ENCODE peak calls at places on chromosomes 11 and 22, in six cellular contexts. P, L, C, F, Q and O are unnamed samples.

GRCh38 chr11:101407324-101407723 is 176.5 kb downstream of the TRPC6 start:
- DNase-seq in P (no peak), L (no peak), C (no peak), F (no peak), Q (no peak), O (no peak)

GRCh38 chr22:30945653-30946052 is 22.9 kb downstream of the MORC2 start:
- DNase-seq in P (no peak), L (no peak), C (no peak), F (no peak), Q (no peak), O (no peak)

GRCh38 chr11:123080023-123080422 is 18.1 kb upstream of the HSPA8 start:
- DNase-seq in P (no peak), L (no peak), C (no peak), F (no peak), Q (no peak), O (no peak)

GRCh38 chr22:30312053-30312452 is 14.7 kb downstream of the TBC1D10A start:
- DNase-seq in P (peak; percentile 51), L (no peak), C (no peak), F (no peak), Q (peak; percentile 74), O (no peak)

GRCh38 chr11:64568041-64568571 is 22.9 kb upstream of the SLC22A12 start:
- DNase-seq in P (no peak), L (no peak), C (no peak), F (peak; percentile 49), Q (no peak), O (no peak)

GRCh38 chr22:35630387-35630793 is 13.3 kb upstream of the MB start:
- DNase-seq in P (peak; percentile 38), L (no peak), C (peak; percentile 66), F (no peak), Q (no peak), O (no peak)

GRCh38 chr22:22848364-22848866 is 39.2 kb upstream of the IGLL5 start:
- DNase-seq in P (peak; percentile 56), L (peak; percentile 74), C (peak; percentile 38), F (no peak), Q (peak; percentile 66), O (no peak)

GRCh38 chr11:129258205-129258604 is 66.1 kb upstream of the ARHGAP32 start:
- DNase-seq in P (no peak), L (no peak), C (no peak), F (no peak), Q (no peak), O (no peak)

GRCh38 chr11:102798012-102798746 is at the start of gene MMP1:
- DNase-seq in P (no peak), L (no peak), C (no peak), F (no peak), Q (no peak), O (no peak)

GRCh38 chr11:115202900-115203552 is 301.2 kb downstream of the CADM1 start:
- DNase-seq in P (no peak), L (no peak), C (no peak), F (no peak), Q (no peak), O (no peak)

GRCh38 chr11:60069471-60069870 is 13.0 kb downstream of the MS4A3 start:
- DNase-seq in P (no peak), L (no peak), C (no peak), F (no peak), Q (no peak), O (no peak)

GRCh38 chr11:85874265-85874664 is 19.1 kb downstream of the CCDC83 start:
- DNase-seq in P (no peak), L (no peak), C (no peak), F (no peak), Q (no peak), O (no peak)

GRCh38 chr11:125281831-125282595 is 117.5 kb downstream of the PKNOX2 start:
- DNase-seq in P (peak; percentile 41), L (no peak), C (no peak), F (no peak), Q (no peak), O (no peak)

GRCh38 chr22:22032906-22033802 is 50.6 kb upstream of the TOP3B start:
- DNase-seq in P (no peak), L (no peak), C (no peak), F (no peak), Q (no peak), O (no peak)

GRCh38 chr22:24026733-24027132 is 15.6 kb downstream of the CABIN1 start:
- DNase-seq in P (no peak), L (no peak), C (no peak), F (no peak), Q (no peak), O (no peak)

GRCh38 chr11:35969089-35970046 is 25.5 kb downstream of the LDLRAD3 start:
- DNase-seq in P (no peak), L (peak; percentile 58), C (no peak), F (no peak), Q (no peak), O (no peak)

GRCh38 chr22:24155597-24156145 is 25.6 kb upstream of the SUSD2 start:
- DNase-seq in P (no peak), L (peak; percentile 84), C (peak; percentile 58), F (peak; percentile 87), Q (peak; percentile 87), O (no peak)

GRCh38 chr11:73001615-73002014 is 140.5 kb downstream of the FCHSD2 start:
- DNase-seq in P (no peak), L (peak; percentile 47), C (peak; percentile 58), F (no peak), Q (no peak), O (no peak)

GRCh38 chr22:46578824-46579561 is 41.2 kb upstream of the GRAMD4 start:
- DNase-seq in P (no peak), L (peak; percentile 80), C (no peak), F (peak; percentile 75), Q (peak; percentile 81), O (no peak)
- TF ChIP-seq POLR2A in P (no peak), L (peak; percentile 29), C (no peak), F (peak; percentile 35), Q (no peak), O (no peak)

GRCh38 chr22:32804823-32805585 is 3.5 kb downstream of the TIMP3 start:
- DNase-seq in P (no peak), L (no peak), C (no peak), F (no peak), Q (no peak), O (no peak)

GRCh38 chr22:32805586-32805881 is 4.0 kb downstream of the TIMP3 start:
- DNase-seq in P (no peak), L (no peak), C (no peak), F (no peak), Q (no peak), O (no peak)

GRCh38 chr22:32804036-32804435 is 2.5 kb downstream of the TIMP3 start:
- DNase-seq in P (no peak), L (no peak), C (no peak), F (no peak), Q (no peak), O (no peak)

GRCh38 chr22:32808038-32808445 is 6.5 kb downstream of the TIMP3 start:
- DNase-seq in P (no peak), L (no peak), C (no peak), F (no peak), Q (no peak), O (no peak)

GRCh38 chr22:32806296-32806695 is 4.8 kb downstream of the TIMP3 start:
- DNase-seq in P (no peak), L (no peak), C (no peak), F (no peak), Q (no peak), O (no peak)
- H3K4me1 ChIP-seq in P (peaks cover 4% of the 10 kb centered on the region), L (peaks cover 14% of the 10 kb centered on the region), C (no peaks in the 10 kb centered on the region), F (no peaks in the 10 kb centered on the region), Q (peaks cover 56% of the 10 kb centered on the region), O (peaks cover 88% of the 10 kb centered on the region)

GRCh38 chr22:40529817-40530216 is 106.7 kb downstream of the MRTFA start:
- DNase-seq in P (no peak), L (no peak), C (no peak), F (no peak), Q (no peak), O (no peak)
- H3K27ac ChIP-seq in P (no peak overlapping the region), L (no peak overlapping the region), C (peak overlapping the region; percentile 25), F (no peak overlapping the region), Q (no peak overlapping the region), O (no peak overlapping the region)

GRCh38 chr11:32829157-32829679 is 509 bp upstream of the PRRG4 start:
- DNase-seq in P (no peak), L (no peak), C (no peak), F (no peak), Q (no peak), O (no peak)

GRCh38 chr11:32831241-32831640 is 1.5 kb downstream of the PRRG4 start:
- DNase-seq in P (no peak), L (no peak), C (no peak), F (no peak), Q (no peak), O (no peak)

GRCh38 chr11:32830796-32831195 is 1.1 kb downstream of the PRRG4 start:
- DNase-seq in P (no peak), L (no peak), C (no peak), F (no peak), Q (no peak), O (no peak)

GRCh38 chr11:32829680-32830412 is at the start of gene PRRG4:
- DNase-seq in P (no peak), L (peak; percentile 75), C (peak; percentile 35), F (peak; percentile 89), Q (peak; percentile 63), O (no peak)

DNA sequence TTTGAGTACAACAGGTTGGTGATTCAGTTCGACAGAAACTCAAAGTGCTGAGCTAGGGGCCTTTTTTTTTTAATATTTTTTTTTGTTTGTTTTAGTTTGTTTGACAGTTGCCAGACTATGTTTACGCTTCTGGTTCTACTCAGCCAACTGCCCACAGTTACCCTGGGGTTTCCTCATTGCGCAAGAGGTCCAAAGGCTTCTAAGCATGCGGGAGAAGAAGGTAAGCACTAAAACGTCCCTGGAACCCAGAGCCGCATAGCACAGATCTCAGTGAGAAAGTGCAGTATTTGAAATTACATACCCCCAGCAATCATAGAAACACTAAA is 649 bp downstream of the PRRG4 start:
- DNase-seq in P (no peak), L (peak; percentile 68), C (peak; percentile 58), F (peak; percentile 80), Q (peak; percentile 14), O (no peak)
- TF ChIP-seq POLR2A in P (no peak), L (no peak), C (no peak), F (no peak), Q (no peak), O (no peak)

GRCh38 chr11:75508051-75508561 is 17.6 kb downstream of the GDPD5 start:
- DNase-seq in P (no peak), L (no peak), C (no peak), F (no peak), Q (no peak), O (no peak)
- H3K4me1 ChIP-seq in P (peaks cover 13% of the 10 kb centered on the region), L (no peaks in the 10 kb centered on the region), C (peaks cover 27% of the 10 kb centered on the region), F (no peaks in the 10 kb centered on the region), Q (no peaks in the 10 kb centered on the region), O (no peaks in the 10 kb centered on the region)